ENCODE peak calls at places on chromosomes 4 and X, in ten cellular contexts. One of them, this sample, is unnamed.

GRCh38 chrX:110006161-110006560 is 3.2 kb downstream of the TMEM164 start:
- DNase-seq in HCT116: no peak
- DNase-seq in keratinocyte: no peak
- DNase-seq in right atrium auricular region: no peak
- DNase-seq in HFF-Myc: no peak
- DNase-seq in thyroid gland: peak; percentile 66
- DNase-seq in GM23338: no peak
- DNase-seq in endothelial cell of umbilical vein: no peak
- DNase-seq in upper lobe of right lung: no peak
- DNase-seq in OCI-LY7: no peak
- DNase-seq in this sample: no peak

GRCh38 chrX:2370436-2370835 is 130.3 kb downstream of the DHRSX start:
- DNase-seq in HCT116: no peak
- DNase-seq in keratinocyte: no peak
- DNase-seq in right atrium auricular region: no peak
- DNase-seq in HFF-Myc: no peak
- DNase-seq in thyroid gland: no peak
- DNase-seq in GM23338: no peak
- DNase-seq in endothelial cell of umbilical vein: no peak
- DNase-seq in upper lobe of right lung: no peak
- DNase-seq in OCI-LY7: no peak
- DNase-seq in this sample: no peak

GRCh38 chrX:130778773-130779172 is 124.2 kb downstream of the ENOX2 start:
- DNase-seq in HCT116: no peak
- DNase-seq in keratinocyte: no peak
- DNase-seq in right atrium auricular region: no peak
- DNase-seq in HFF-Myc: no peak
- DNase-seq in thyroid gland: no peak
- DNase-seq in GM23338: no peak
- DNase-seq in endothelial cell of umbilical vein: no peak
- DNase-seq in upper lobe of right lung: no peak
- DNase-seq in OCI-LY7: no peak
- DNase-seq in this sample: no peak

GRCh38 chr4:53558061-53558801 is 33.1 kb downstream of the LNX1 start:
- DNase-seq in HCT116: no peak
- DNase-seq in keratinocyte: no peak
- DNase-seq in right atrium auricular region: no peak
- DNase-seq in HFF-Myc: no peak
- DNase-seq in thyroid gland: no peak
- DNase-seq in GM23338: peak; percentile 44
- DNase-seq in endothelial cell of umbilical vein: peak; percentile 88
- DNase-seq in upper lobe of right lung: no peak
- DNase-seq in OCI-LY7: no peak
- DNase-seq in this sample: no peak

GRCh38 chr4:76607266-76607799 is 172.3 kb downstream of the SHROOM3 start:
- DNase-seq in HCT116: no peak
- DNase-seq in keratinocyte: no peak
- DNase-seq in right atrium auricular region: no peak
- DNase-seq in HFF-Myc: no peak
- DNase-seq in thyroid gland: no peak
- DNase-seq in GM23338: peak; percentile 53
- DNase-seq in endothelial cell of umbilical vein: no peak
- DNase-seq in upper lobe of right lung: no peak
- DNase-seq in OCI-LY7: no peak
- DNase-seq in this sample: peak; percentile 45

GRCh38 chr4:9825049-9825448 is 43.6 kb downstream of the DRD5 start:
- DNase-seq in HCT116: no peak
- DNase-seq in keratinocyte: no peak
- DNase-seq in right atrium auricular region: no peak
- DNase-seq in HFF-Myc: no peak
- DNase-seq in thyroid gland: no peak
- DNase-seq in GM23338: no peak
- DNase-seq in endothelial cell of umbilical vein: no peak
- DNase-seq in upper lobe of right lung: no peak
- DNase-seq in OCI-LY7: no peak
- DNase-seq in this sample: no peak

GRCh38 chr4:32119907-32120306 is 1399.7 kb downstream of the PCDH7 start:
- DNase-seq in HCT116: no peak
- DNase-seq in keratinocyte: no peak
- DNase-seq in right atrium auricular region: no peak
- DNase-seq in HFF-Myc: no peak
- DNase-seq in thyroid gland: no peak
- DNase-seq in GM23338: no peak
- DNase-seq in endothelial cell of umbilical vein: no peak
- DNase-seq in upper lobe of right lung: no peak
- DNase-seq in OCI-LY7: no peak
- DNase-seq in this sample: no peak

GRCh38 chr4:108058685-108059440 is 69.2 kb downstream of the HADH start:
- DNase-seq in HCT116: peak; percentile 68
- DNase-seq in keratinocyte: peak; percentile 7
- DNase-seq in right atrium auricular region: no peak
- DNase-seq in HFF-Myc: peak; percentile 46
- DNase-seq in thyroid gland: no peak
- DNase-seq in GM23338: no peak
- DNase-seq in endothelial cell of umbilical vein: no peak
- DNase-seq in upper lobe of right lung: no peak
- DNase-seq in OCI-LY7: no peak
- DNase-seq in this sample: no peak

GRCh38 chr4:16259531-16260246 is 33.4 kb upstream of the TAPT1 start:
- DNase-seq in HCT116: no peak
- DNase-seq in keratinocyte: no peak
- DNase-seq in right atrium auricular region: no peak
- DNase-seq in HFF-Myc: no peak
- DNase-seq in thyroid gland: no peak
- DNase-seq in GM23338: no peak
- DNase-seq in endothelial cell of umbilical vein: no peak
- DNase-seq in upper lobe of right lung: no peak
- DNase-seq in OCI-LY7: no peak
- DNase-seq in this sample: no peak

GRCh38 chrX:18401848-18402213 is 23.6 kb upstream of the CDKL5 start:
- DNase-seq in HCT116: no peak
- DNase-seq in keratinocyte: no peak
- DNase-seq in right atrium auricular region: no peak
- DNase-seq in HFF-Myc: no peak
- DNase-seq in thyroid gland: no peak
- DNase-seq in GM23338: no peak
- DNase-seq in endothelial cell of umbilical vein: no peak
- DNase-seq in upper lobe of right lung: no peak
- DNase-seq in OCI-LY7: no peak
- DNase-seq in this sample: no peak

GRCh38 chr4:17030543-17030942 is 132.1 kb upstream of the LDB2 start:
- DNase-seq in HCT116: peak; percentile 59
- DNase-seq in keratinocyte: peak; percentile 65
- DNase-seq in right atrium auricular region: no peak
- DNase-seq in HFF-Myc: peak; percentile 75
- DNase-seq in thyroid gland: no peak
- DNase-seq in GM23338: no peak
- DNase-seq in endothelial cell of umbilical vein: peak; percentile 84
- DNase-seq in upper lobe of right lung: no peak
- DNase-seq in OCI-LY7: no peak
- DNase-seq in this sample: no peak

DNA sequence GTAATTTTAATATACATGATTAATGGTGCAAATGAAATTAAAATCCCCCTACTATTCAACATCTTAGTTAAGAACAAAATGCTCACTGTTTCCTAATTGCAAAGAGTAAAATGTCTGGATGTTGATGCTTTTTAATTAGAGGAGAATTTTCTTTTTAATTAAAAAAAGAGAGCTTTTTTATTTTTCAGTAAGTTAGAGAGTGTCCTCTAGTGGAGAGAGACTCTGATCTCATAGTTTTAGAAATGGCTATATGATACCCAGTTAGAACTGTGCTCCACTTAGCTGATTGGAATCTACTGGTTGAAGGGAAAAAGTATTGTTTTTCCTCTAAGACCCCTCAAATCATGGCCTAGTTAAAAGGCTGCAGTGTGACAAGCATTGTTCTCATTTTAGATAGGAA is 312.0 kb upstream of the MAGEB2 start:
- DNase-seq in HCT116: no peak
- DNase-seq in keratinocyte: no peak
- DNase-seq in right atrium auricular region: no peak
- DNase-seq in HFF-Myc: no peak
- DNase-seq in thyroid gland: no peak
- DNase-seq in GM23338: peak; percentile 2
- DNase-seq in endothelial cell of umbilical vein: peak; percentile 9
- DNase-seq in upper lobe of right lung: no peak
- DNase-seq in OCI-LY7: no peak
- DNase-seq in this sample: no peak
- TF ChIP-seq CTCF in HCT116: no peak
- TF ChIP-seq CTCF in keratinocyte: no peak
- TF ChIP-seq CTCF in right atrium auricular region: no peak
- TF ChIP-seq CTCF in HFF-Myc: no peak
- TF ChIP-seq CTCF in thyroid gland: no peak
- TF ChIP-seq CTCF in GM23338: no peak
- TF ChIP-seq CTCF in endothelial cell of umbilical vein: peak; percentile 30
- TF ChIP-seq CTCF in upper lobe of right lung: peak; percentile 15
- TF ChIP-seq CTCF in OCI-LY7: peak; percentile 23
- TF ChIP-seq CTCF in this sample: peak; percentile 46

DNA sequence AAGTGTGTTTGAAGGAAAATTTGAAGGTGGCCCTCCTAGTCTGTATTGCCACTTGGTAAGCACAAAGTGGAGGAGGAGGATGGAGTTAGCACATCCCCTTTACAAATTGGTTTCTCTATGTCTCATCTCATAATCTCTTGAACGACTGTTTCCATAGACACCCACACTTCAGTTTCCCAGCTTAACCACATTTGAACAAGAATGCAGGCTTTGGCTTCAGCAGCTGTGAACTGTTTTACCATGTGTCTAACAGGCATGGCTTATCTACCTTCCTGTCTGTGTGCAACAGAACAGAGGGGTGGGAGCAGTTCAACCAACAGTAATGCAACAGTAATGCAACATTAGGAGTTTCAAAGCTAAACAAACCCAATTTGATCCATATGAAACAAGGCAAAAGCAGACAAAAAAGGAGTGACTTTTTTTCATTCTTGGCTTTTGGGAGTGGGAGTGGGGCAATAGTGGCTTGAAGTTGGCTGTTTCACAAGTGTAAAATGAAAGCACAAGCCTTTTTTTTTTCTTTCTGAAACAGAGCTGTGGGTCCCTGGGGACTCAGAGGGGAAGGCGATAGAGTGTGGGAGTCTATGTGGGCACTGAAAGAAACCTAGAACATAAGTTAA is 108.0 kb downstream of the ITM2A start:
- DNase-seq in HCT116: no peak
- DNase-seq in keratinocyte: no peak
- DNase-seq in right atrium auricular region: no peak
- DNase-seq in HFF-Myc: no peak
- DNase-seq in thyroid gland: no peak
- DNase-seq in GM23338: no peak
- DNase-seq in endothelial cell of umbilical vein: no peak
- DNase-seq in upper lobe of right lung: no peak
- DNase-seq in OCI-LY7: peak; percentile 78
- DNase-seq in this sample: peak; percentile 82
- H3K4me3 ChIP-seq in HCT116: no peak overlapping the region
- H3K4me3 ChIP-seq in keratinocyte: no peak overlapping the region
- H3K4me3 ChIP-seq in right atrium auricular region: no peak overlapping the region
- H3K4me3 ChIP-seq in HFF-Myc: no peak overlapping the region
- H3K4me3 ChIP-seq in thyroid gland: no peak overlapping the region
- H3K4me3 ChIP-seq in GM23338: no peak overlapping the region
- H3K4me3 ChIP-seq in endothelial cell of umbilical vein: no peak overlapping the region
- H3K4me3 ChIP-seq in upper lobe of right lung: no peak overlapping the region
- H3K4me3 ChIP-seq in OCI-LY7: peak overlapping the region; percentile 30
- H3K4me3 ChIP-seq in this sample: no peak overlapping the region

DNA sequence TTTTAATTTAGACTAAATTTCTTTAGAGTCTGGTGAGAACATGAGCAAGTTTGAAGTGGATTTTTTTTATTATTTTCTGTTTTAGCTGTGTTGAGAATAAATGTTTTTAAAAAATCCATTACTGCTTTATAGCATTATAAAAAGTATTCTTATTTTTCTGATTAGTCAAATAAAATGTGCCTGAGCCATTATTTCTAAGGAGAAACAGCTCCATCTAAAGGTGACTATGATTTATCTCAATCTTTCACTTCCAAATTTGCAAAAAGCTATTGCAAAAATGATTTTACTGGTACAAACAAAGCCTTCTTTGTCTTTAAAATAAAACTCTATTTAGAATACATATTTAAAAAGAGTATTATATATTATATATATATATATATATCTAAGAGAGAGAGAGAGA is 959.2 kb downstream of the FAM133A start:
- DNase-seq in HCT116: no peak
- DNase-seq in keratinocyte: no peak
- DNase-seq in right atrium auricular region: no peak
- DNase-seq in HFF-Myc: no peak
- DNase-seq in thyroid gland: no peak
- DNase-seq in GM23338: peak; percentile 14
- DNase-seq in endothelial cell of umbilical vein: no peak
- DNase-seq in upper lobe of right lung: no peak
- DNase-seq in OCI-LY7: no peak
- DNase-seq in this sample: no peak
- TF ChIP-seq CTCF in HCT116: no peak
- TF ChIP-seq CTCF in keratinocyte: no peak
- TF ChIP-seq CTCF in right atrium auricular region: no peak
- TF ChIP-seq CTCF in HFF-Myc: no peak
- TF ChIP-seq CTCF in thyroid gland: no peak
- TF ChIP-seq CTCF in GM23338: no peak
- TF ChIP-seq CTCF in endothelial cell of umbilical vein: no peak
- TF ChIP-seq CTCF in upper lobe of right lung: no peak
- TF ChIP-seq CTCF in OCI-LY7: no peak
- TF ChIP-seq CTCF in this sample: no peak

GRCh38 chr4:41360911-41361830 is 104.4 kb downstream of the UCHL1 start:
- DNase-seq in HCT116: no peak
- DNase-seq in keratinocyte: no peak
- DNase-seq in right atrium auricular region: peak; percentile 75
- DNase-seq in HFF-Myc: no peak
- DNase-seq in thyroid gland: peak; percentile 73
- DNase-seq in GM23338: peak; percentile 61
- DNase-seq in endothelial cell of umbilical vein: peak; percentile 50
- DNase-seq in upper lobe of right lung: peak; percentile 74
- DNase-seq in OCI-LY7: no peak
- DNase-seq in this sample: peak; percentile 9

GRCh38 chr4:41361831-41362646 is 105.3 kb downstream of the UCHL1 start:
- DNase-seq in HCT116: no peak
- DNase-seq in keratinocyte: no peak
- DNase-seq in right atrium auricular region: no peak
- DNase-seq in HFF-Myc: no peak
- DNase-seq in thyroid gland: peak; percentile 66
- DNase-seq in GM23338: peak; percentile 27
- DNase-seq in endothelial cell of umbilical vein: peak; percentile 47
- DNase-seq in upper lobe of right lung: no peak
- DNase-seq in OCI-LY7: no peak
- DNase-seq in this sample: no peak

GRCh38 chr4:41364871-41365270 is 108.1 kb downstream of the UCHL1 start:
- DNase-seq in HCT116: no peak
- DNase-seq in keratinocyte: no peak
- DNase-seq in right atrium auricular region: no peak
- DNase-seq in HFF-Myc: no peak
- DNase-seq in thyroid gland: no peak
- DNase-seq in GM23338: no peak
- DNase-seq in endothelial cell of umbilical vein: no peak
- DNase-seq in upper lobe of right lung: no peak
- DNase-seq in OCI-LY7: no peak
- DNase-seq in this sample: no peak

GRCh38 chr4:41363384-41363981 is 106.8 kb downstream of the UCHL1 start:
- DNase-seq in HCT116: no peak
- DNase-seq in keratinocyte: no peak
- DNase-seq in right atrium auricular region: peak; percentile 77
- DNase-seq in HFF-Myc: no peak
- DNase-seq in thyroid gland: peak; percentile 76
- DNase-seq in GM23338: peak; percentile 63
- DNase-seq in endothelial cell of umbilical vein: peak; percentile 83
- DNase-seq in upper lobe of right lung: no peak
- DNase-seq in OCI-LY7: no peak
- DNase-seq in this sample: no peak

GRCh38 chr4:41362647-41363383 is 106.1 kb downstream of the UCHL1 start:
- DNase-seq in HCT116: no peak
- DNase-seq in keratinocyte: no peak
- DNase-seq in right atrium auricular region: no peak
- DNase-seq in HFF-Myc: no peak
- DNase-seq in thyroid gland: peak; percentile 18
- DNase-seq in GM23338: peak; percentile 92
- DNase-seq in endothelial cell of umbilical vein: no peak
- DNase-seq in upper lobe of right lung: no peak
- DNase-seq in OCI-LY7: no peak
- DNase-seq in this sample: no peak
- H3K4me3 ChIP-seq in HCT116: no peak overlapping the region
- H3K4me3 ChIP-seq in keratinocyte: no peak overlapping the region
- H3K4me3 ChIP-seq in right atrium auricular region: peak overlapping the region; percentile 92
- H3K4me3 ChIP-seq in HFF-Myc: no peak overlapping the region
- H3K4me3 ChIP-seq in thyroid gland: peak overlapping the region; percentile 4
- H3K4me3 ChIP-seq in GM23338: peak overlapping the region; percentile 27
- H3K4me3 ChIP-seq in endothelial cell of umbilical vein: no peak overlapping the region
- H3K4me3 ChIP-seq in upper lobe of right lung: peak overlapping the region; percentile 77
- H3K4me3 ChIP-seq in OCI-LY7: no peak overlapping the region
- H3K4me3 ChIP-seq in this sample: no peak overlapping the region